ENCODE peak calls at places on chromosomes 7 and 10, in five cellular contexts. G, A, C, P and Z are unnamed samples.
A peak's percentile ranks its signal among the peaks of the same experiment; 100 is the strongest.

GRCh38 chr7:311131-311680 is 21.2 kb downstream of the FOXL3 start:
- DNase-seq in A (peak; percentile 22), G (no peak), C (no peak), P (no peak), Z (no peak)

GRCh38 chr7:51124321-51124720 is 192.3 kb downstream of the COBL start:
- DNase-seq in C (no peak), A (no peak), G (no peak), P (no peak), Z (no peak)

GRCh38 chr10:60948871-60949270 is 4.9 kb upstream of the RHOBTB1 start:
- DNase-seq in G (no peak), C (no peak), A (no peak), P (no peak), Z (no peak)

GRCh38 chr7:48255046-48255445 is 83.8 kb downstream of the ABCA13 start:
- DNase-seq in A (no peak), P (no peak), G (no peak), C (no peak), Z (no peak)

GRCh38 chr10:72243822-72244437 is 27.9 kb upstream of the ASCC1 start:
- DNase-seq in G (no peak), C (peak; percentile 89), A (no peak), P (peak; percentile 15), Z (peak; percentile 70)

GRCh38 chr7:36404639-36405408 is 15.2 kb downstream of the ANLN start:
- DNase-seq in A (no peak), C (no peak), P (no peak), G (no peak), Z (no peak)

GRCh38 chr10:95770084-95770720 is 14.2 kb downstream of the ENTPD1 start:
- DNase-seq in P (no peak), G (no peak), C (no peak), A (no peak), Z (no peak)

GRCh38 chr7:144118341-144118740 is 4.6 kb upstream of the OR2A14 start:
- DNase-seq in G (no peak), A (no peak), P (no peak), C (no peak), Z (no peak)

GRCh38 chr7:149558149-149558861 is 60.7 kb upstream of the ZNF746 start:
- DNase-seq in C (no peak), A (no peak), G (no peak), P (no peak), Z (no peak)

GRCh38 chr10:22219308-22219707 is 1.5 kb upstream of the EBLN1 start:
- DNase-seq in A (no peak), C (no peak), P (no peak), G (no peak), Z (no peak)

GRCh38 chr7:51613911-51614344 is 297.3 kb upstream of the COBL start:
- DNase-seq in G (no peak), C (no peak), P (no peak), A (no peak), Z (no peak)

GRCh38 chr7:159014297-159015062 is 130.2 kb downstream of the VIPR2 start:
- DNase-seq in C (no peak), A (no peak), P (no peak), G (no peak), Z (no peak)

GRCh38 chr10:19812976-19813375 is 3.3 kb upstream of the PLXDC2 start:
- DNase-seq in P (no peak), G (no peak), A (no peak), C (no peak), Z (no peak)

GRCh38 chr7:45159296-45159695 is 1.7 kb downstream of the RAMP3 start:
- DNase-seq in A (no peak), P (no peak), C (no peak), G (no peak), Z (no peak)

GRCh38 chr7:74568658-74569057 is 88.9 kb upstream of the GTF2I start:
- DNase-seq in C (no peak), P (no peak), A (no peak), G (no peak), Z (no peak)

GRCh38 chr7:378551-379455 is 88.8 kb downstream of the FOXL3 start:
- DNase-seq in C (no peak), P (no peak), G (no peak), A (peak; percentile 35), Z (peak; percentile 87)

GRCh38 chr7:45978010-45978681 is 57.1 kb upstream of the IGFBP3 start:
- DNase-seq in P (no peak), G (peak; percentile 21), C (peak; percentile 99), A (no peak), Z (no peak)

GRCh38 chr7:96075510-96076349 is 246.2 kb downstream of the SLC25A13 start:
- DNase-seq in C (peak; percentile 74), P (peak; percentile 57), G (peak; percentile 54), A (peak; percentile 69), Z (peak; percentile 25)

GRCh38 chr10:105743343-105744056 is 1102.4 kb downstream of the SORCS3 start:
- DNase-seq in G (no peak), A (no peak), C (no peak), P (peak; percentile 28), Z (no peak)

GRCh38 chr10:79401015-79401921 is 44.2 kb downstream of the ZCCHC24 start:
- DNase-seq in C (no peak), G (no peak), A (no peak), P (no peak), Z (no peak)

GRCh38 chr7:27112361-27112760 is 9.9 kb upstream of the HOXA2 start:
- DNase-seq in G (no peak), A (no peak), C (no peak), P (no peak), Z (no peak)

GRCh38 chr7:27109533-27110162 is 7.2 kb upstream of the HOXA2 start:
- DNase-seq in P (no peak), A (no peak), G (no peak), C (no peak), Z (no peak)

GRCh38 chr7:27111753-27112277 is 9.3 kb upstream of the HOXA2 start:
- DNase-seq in P (no peak), C (no peak), G (no peak), A (no peak), Z (no peak)

GRCh38 chr7:27110163-27110976 is 7.9 kb upstream of the HOXA2 start:
- DNase-seq in G (no peak), A (no peak), P (no peak), C (no peak), Z (no peak)

GRCh38 chr7:27110977-27111752 is 8.7 kb upstream of the HOXA2 start:
- DNase-seq in P (no peak), A (no peak), G (no peak), C (no peak), Z (peak; percentile 41)
- H3K27ac ChIP-seq in P (no peak overlapping the region), A (peak overlapping the region; percentile 65), G (no peak overlapping the region), C (peak overlapping the region; percentile 92), Z (peak overlapping the region; percentile 46)

GRCh38 chr10:57960406-57960805 is 307.3 kb downstream of the IPMK start:
- DNase-seq in C (no peak), P (no peak), A (no peak), G (no peak), Z (no peak)

GRCh38 chr10:57961487-57961886 is 306.2 kb downstream of the IPMK start:
- DNase-seq in C (no peak), G (no peak), P (no peak), A (no peak), Z (no peak)

GRCh38 chr10:57959318-57960003 is 308.2 kb downstream of the IPMK start:
- DNase-seq in P (no peak), G (no peak), A (peak; percentile 57), C (no peak), Z (no peak)

GRCh38 chr10:57964371-57964770 is 303.3 kb downstream of the IPMK start:
- DNase-seq in P (peak; percentile 58), A (no peak), G (no peak), C (no peak), Z (no peak)

DNA sequence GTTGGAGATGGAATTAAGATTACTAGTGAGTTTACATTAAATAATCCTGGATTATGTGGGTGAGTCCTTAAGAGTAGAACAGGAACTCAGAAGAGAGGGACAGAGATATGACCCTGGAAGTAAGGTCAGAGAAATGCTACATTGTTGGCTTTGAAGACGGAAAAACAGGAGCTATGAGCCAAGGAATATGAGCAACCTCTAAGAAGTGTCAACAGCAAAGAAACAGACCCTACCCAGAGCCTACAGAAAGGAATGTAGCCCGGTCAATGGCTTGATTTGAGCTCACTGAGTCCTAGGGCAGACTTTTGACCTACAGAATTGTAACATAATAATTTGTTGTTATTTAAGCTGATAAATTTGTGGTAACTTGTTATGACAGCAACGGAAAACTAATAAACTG is 304.9 kb downstream of the IPMK start:
- DNase-seq in C (no peak), G (no peak), P (no peak), A (no peak), Z (no peak)
- H3K27ac ChIP-seq in C (no peak overlapping the region), G (no peak overlapping the region), P (no peak overlapping the region), A (no peak overlapping the region), Z (no peak overlapping the region)

DNA sequence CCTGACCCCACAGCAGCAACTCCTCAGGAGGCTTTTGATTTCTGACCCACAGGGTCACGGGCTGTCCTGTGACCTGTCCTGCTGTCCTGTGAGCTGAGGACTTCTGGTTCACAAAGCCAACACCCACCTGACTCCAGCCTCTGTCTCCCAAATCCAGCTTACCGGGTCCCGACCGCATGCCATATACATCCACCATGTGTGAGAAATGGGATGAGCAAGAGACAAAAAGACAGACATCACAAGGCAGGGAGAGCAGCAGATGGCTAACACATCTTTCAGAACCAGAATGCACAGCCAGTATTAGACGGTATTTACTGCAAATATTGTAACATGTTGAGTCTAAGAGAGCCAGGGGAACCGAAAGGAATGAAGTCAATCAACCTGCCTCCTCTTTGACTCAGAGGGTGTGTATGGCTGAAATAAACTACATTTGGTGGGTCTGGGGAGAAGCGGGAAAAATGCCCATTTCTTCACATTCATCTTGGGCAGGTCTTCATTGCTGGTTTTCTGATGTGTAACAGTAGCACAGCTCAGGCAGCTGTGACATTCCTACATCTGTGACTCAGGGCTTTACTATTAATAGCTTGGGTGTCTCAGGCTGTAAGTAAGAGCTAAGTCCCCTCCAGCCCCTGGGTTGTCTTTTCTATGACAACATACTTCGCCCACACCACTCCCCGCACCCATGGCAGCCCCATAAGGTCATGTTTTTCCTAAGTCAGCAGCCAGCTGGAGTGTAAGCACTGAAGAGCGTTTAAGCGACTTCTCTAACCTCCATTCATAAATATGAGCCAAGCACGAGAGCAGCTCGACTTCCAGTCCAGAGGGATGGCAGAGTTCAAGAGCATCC is 25.0 kb downstream of the ABLIM1 start:
- DNase-seq in A (peak; percentile 64), P (no peak), G (no peak), C (peak; percentile 80), Z (no peak)
- H3K27ac ChIP-seq in A (peak overlapping the region; percentile 81), P (peak overlapping the region; percentile 26), G (no peak overlapping the region), C (peak overlapping the region; percentile 52), Z (no peak overlapping the region)

GRCh38 chr7:78315119-78315518 is 516.5 kb downstream of the PHTF2 start:
- DNase-seq in G (no peak), P (no peak), A (no peak), C (no peak), Z (no peak)

GRCh38 chr7:78307892-78308291 is 509.3 kb downstream of the PHTF2 start:
- DNase-seq in A (no peak), P (no peak), G (no peak), C (no peak), Z (no peak)

GRCh38 chr7:78306631-78307030 is 508.1 kb downstream of the PHTF2 start:
- DNase-seq in P (no peak), C (no peak), A (no peak), G (no peak), Z (no peak)

GRCh38 chr7:78316110-78316509 is 517.5 kb downstream of the PHTF2 start:
- DNase-seq in C (no peak), G (no peak), P (no peak), A (no peak), Z (no peak)

DNA sequence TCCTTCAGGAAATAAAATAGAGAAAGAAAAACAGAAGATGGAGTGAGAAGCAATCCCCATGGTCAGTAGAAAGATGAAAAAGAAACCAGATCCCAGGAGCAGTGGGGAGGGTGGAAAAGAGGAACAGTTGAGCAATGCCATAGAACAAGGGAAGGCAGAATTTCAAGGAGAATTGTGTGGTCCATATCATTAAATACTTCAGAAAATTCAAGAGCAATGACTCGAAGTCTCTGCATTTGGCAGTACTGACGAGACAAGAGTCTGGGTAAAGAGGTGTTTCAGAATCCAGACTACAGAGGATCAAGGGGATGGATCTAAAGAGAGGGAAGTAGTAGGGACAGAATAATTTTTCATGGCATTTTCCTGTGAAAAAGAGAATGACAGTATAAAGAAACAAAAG is 512.6 kb downstream of the PHTF2 start:
- DNase-seq in G (no peak), P (no peak), A (no peak), C (no peak), Z (no peak)
- H3K27ac ChIP-seq in G (no peak overlapping the region), P (no peak overlapping the region), A (no peak overlapping the region), C (no peak overlapping the region), Z (no peak overlapping the region)